ENCODE peak calls at places on chromosome 20, in six cellular contexts. C, X, M, P, D and N are unnamed samples.

GRCh38 chr20:40435146-40435545 is 253.9 kb downstream of the MAFB start:
- DNase-seq in C (no peak), X (peak), M (no peak), P (no peak), D (no peak), N (no peak)

GRCh38 chr20:23318347-23318746 is 32.2 kb upstream of the NXT1 start:
- DNase-seq in C (no peak), X (no peak), M (no peak), P (no peak), D (no peak), N (no peak)

GRCh38 chr20:58131111-58131510 is 97.3 kb downstream of the ANKRD60 start:
- DNase-seq in C (no peak), X (peak), M (no peak), P (peak), D (peak), N (no peak)

GRCh38 chr20:62893700-62894099 is 32.1 kb upstream of the TCFL5 start:
- DNase-seq in C (no peak), X (no peak), M (no peak), P (no peak), D (no peak), N (peak)

GRCh38 chr20:50285376-50286173 is 94.9 kb downstream of the CEBPB start:
- DNase-seq in C (peak), X (no peak), M (no peak), P (no peak), D (no peak), N (no peak)

GRCh38 chr20:33282991-33283555 is at the start of gene BPIFB1:
- DNase-seq in C (no peak), X (no peak), M (no peak), P (peak), D (no peak), N (peak)

GRCh38 chr20:58086763-58087566 is 141.5 kb downstream of the ANKRD60 start:
- DNase-seq in C (peak), X (no peak), M (peak), P (peak), D (peak), N (peak)

GRCh38 chr20:2397595-2398145 is 17.0 kb downstream of the TGM6 start:
- DNase-seq in C (no peak), X (no peak), M (no peak), P (no peak), D (no peak), N (peak)

GRCh38 chr20:45104786-45105185 is 3.9 kb upstream of the KCNS1 start:
- DNase-seq in C (peak), X (no peak), M (peak), P (no peak), D (no peak), N (no peak)

GRCh38 chr20:7976015-7976414 is 35.8 kb upstream of the HAO1 start:
- DNase-seq in C (peak), X (no peak), M (no peak), P (no peak), D (no peak), N (no peak)

GRCh38 chr20:36465109-36466080 is 75.9 kb upstream of the MYL9 start:
- DNase-seq in C (peak), X (no peak), M (no peak), P (peak), D (no peak), N (peak)

GRCh38 chr20:35952480-35953410 is 1.6 kb downstream of the SCAND1 start:
- DNase-seq in C (peak), X (no peak), M (no peak), P (no peak), D (no peak), N (no peak)

GRCh38 chr20:51036226-51036625 is 13.3 kb upstream of the KCNG1 start:
- DNase-seq in C (no peak), X (no peak), M (no peak), P (no peak), D (no peak), N (no peak)

GRCh38 chr20:56788041-56788670 is 159.1 kb downstream of the TFAP2C start:
- DNase-seq in C (peak), X (no peak), M (no peak), P (no peak), D (no peak), N (no peak)
- H3K27ac ChIP-seq in C (peak), X (peak), M (no peak), P (no peak), D (no peak), N (no peak)

DNA sequence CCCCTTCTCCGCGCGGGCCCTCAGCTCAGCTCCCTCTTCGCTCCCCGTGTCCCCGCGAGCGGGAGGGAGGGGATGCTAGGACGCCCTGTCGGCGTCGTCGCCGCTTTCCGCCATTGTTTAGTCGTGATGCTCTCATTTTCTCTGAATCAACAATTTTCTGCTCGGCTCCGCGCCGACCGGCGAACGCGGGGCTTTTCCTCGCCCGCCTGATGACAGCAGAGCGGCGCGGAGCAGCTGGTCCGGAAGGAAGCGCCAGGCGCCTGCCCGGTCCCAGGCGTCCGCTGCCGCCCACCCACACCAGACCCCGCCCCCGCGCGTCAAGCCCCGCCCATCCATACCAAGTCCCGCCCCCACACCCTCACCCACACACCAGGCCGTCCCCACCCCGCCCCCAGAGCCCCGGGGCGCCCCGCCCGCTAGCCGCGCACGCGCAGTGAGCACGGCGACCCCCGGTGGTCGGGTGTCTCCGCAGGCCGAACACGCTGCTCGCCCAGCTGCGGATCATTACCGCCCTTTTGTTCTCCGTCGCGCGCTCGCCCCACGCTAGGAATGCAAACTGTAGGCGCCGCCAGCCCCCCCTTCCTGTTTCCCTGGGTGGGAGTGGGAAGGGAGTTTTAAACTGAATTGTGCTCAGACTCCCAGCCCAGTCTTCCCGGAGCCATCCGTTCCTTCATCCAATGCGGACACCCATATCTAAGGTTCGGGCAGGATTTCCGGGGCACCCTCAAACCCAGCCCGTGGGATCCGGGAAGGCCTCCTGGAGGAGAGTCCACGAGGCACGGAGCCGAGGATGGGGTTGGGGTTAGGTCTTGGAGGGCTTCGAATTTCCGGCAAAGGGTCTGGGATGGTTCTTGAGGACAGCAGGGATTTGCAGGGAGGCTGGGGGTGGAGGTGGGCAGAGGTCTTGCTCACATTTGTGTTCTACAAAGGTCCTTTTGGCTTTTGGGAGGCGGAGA is 49.8 kb upstream of the SLC32A1 start:
- DNase-seq in C (peak), X (no peak), M (peak), P (peak), D (peak), N (peak)
- H3K27ac ChIP-seq in C (no peak), X (no peak), M (no peak), P (no peak), D (no peak), N (no peak)

GRCh38 chr20:64057628-64058498 is 5.1 kb upstream of the TCEA2 start:
- DNase-seq in C (peak), X (no peak), M (peak), P (peak), D (no peak), N (peak)

GRCh38 chr20:64056639-64056888 is 6.4 kb upstream of the TCEA2 start:
- DNase-seq in C (no peak), X (no peak), M (no peak), P (no peak), D (no peak), N (no peak)

GRCh38 chr20:64056889-64057627 is 5.9 kb upstream of the TCEA2 start:
- DNase-seq in C (no peak), X (no peak), M (no peak), P (no peak), D (no peak), N (peak)

GRCh38 chr20:64055396-64055892 is 6.0 kb upstream of the SOX18 start:
- DNase-seq in C (no peak), X (no peak), M (no peak), P (no peak), D (no peak), N (no peak)

DNA sequence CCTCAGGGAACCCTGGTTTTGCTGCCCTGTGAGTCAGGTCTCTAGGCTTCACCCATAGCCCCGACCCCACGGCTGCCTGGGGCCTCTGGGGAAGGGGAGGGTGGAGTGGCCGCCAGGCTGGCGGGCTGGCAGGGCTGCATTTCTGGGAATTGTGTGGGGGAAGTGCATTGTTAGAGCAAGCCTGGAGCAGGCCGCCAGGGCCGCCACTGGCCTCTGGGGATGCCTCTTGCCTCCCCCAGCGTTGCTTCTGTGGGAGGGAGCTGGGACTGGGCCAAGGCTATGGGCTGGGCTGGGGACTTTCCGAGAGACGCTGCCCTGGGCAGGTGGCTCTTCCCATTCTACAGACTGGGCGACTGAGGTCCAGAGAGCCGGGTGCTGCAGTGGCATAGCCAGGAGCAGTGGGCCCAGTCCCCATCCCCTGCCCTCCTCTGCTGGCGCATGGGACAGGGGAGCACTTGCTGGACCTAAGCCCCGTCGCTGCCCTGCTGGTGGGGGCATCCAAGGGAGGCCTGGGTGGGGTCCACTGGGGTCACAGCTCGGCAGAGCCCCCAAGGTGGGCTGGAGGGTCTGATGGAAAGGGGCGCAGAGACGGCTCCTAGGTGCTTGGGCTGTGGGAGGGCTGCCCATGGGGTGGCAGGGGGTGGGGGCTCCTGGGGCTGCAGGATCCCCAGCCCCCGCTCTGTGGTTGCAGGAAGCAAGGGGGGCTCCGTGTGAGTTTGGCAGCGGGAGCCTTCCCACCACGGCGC is 6.6 kb upstream of the SOX18 start:
- DNase-seq in C (peak), X (no peak), M (no peak), P (no peak), D (no peak), N (peak)
- H3K27ac ChIP-seq in C (no peak), X (peak), M (no peak), P (no peak), D (no peak), N (no peak)

DNA sequence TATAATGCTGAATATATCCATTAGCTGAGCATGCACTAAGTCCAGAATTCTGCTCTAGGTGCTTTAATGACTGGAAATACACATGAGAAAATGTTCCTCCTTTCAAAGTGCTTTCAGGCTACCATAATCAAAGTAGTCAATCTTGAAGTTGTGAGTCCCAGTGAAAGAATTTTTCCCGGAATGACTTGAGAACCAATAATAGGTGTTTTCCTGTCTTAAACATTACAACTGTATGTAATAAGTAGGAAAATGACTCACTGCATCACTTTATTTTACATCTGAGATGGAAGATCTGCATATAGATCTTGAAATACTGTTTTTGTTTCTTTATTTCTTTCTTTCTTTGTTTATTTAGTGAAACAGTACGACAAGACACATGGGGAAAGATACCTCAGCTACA is 437.4 kb upstream of the JAG1 start:
- DNase-seq in C (peak), X (no peak), M (no peak), P (no peak), D (no peak), N (no peak)
- H3K27ac ChIP-seq in C (no peak), X (no peak), M (no peak), P (no peak), D (no peak), N (no peak)

DNA sequence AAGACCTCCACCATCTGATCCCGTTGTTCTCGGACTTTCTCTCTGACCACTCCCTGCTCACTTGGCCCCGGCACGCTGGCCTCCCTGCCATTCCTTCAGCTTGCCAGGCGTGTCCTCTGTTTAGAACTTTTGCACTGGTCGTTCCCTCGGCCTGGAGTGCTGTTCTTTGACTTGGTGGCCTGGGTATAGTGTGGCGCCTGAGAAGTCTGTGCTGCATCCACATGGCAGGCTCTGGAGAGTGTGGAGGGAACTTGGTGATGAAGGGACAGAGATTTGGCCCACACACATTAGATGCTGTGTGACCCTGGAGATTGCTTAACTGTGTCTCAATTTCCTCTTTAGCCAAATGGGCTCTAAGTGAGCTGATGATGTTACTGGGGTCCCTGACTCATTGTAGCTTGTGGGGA is 13.0 kb upstream of the TGM2 start:
- DNase-seq in C (peak), X (no peak), M (no peak), P (no peak), D (no peak), N (no peak)
- H3K27ac ChIP-seq in C (no peak), X (no peak), M (no peak), P (no peak), D (no peak), N (no peak)

GRCh38 chr20:52048365-52048764 is 143.2 kb downstream of the ZFP64 start:
- DNase-seq in C (no peak), X (no peak), M (no peak), P (peak), D (peak), N (peak)

GRCh38 chr20:52049001-52049731 is 142.4 kb downstream of the ZFP64 start:
- DNase-seq in C (peak), X (no peak), M (no peak), P (peak), D (peak), N (peak)

GRCh38 chr20:52056203-52057062 is 135.1 kb downstream of the ZFP64 start:
- DNase-seq in C (peak), X (no peak), M (no peak), P (no peak), D (no peak), N (no peak)

DNA sequence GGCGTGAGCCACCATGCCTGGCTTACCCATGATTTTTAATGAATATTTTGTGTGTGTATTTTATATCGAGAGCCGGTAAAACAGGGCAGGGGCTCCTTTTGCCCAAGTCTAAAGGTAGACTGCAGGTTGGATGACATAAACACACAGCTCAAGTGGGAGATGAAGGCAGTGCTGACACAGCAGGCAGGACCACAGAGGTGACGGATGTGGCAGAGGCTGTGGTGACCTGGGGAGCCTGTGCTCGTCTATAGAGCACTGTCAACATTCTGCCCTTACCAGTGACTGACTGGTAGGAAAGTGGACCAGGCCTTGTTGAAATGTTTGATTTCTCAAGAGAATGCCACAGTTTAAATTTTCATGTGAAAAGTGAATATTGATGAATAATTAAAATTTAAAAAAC is 137.5 kb downstream of the ZFP64 start:
- DNase-seq in C (no peak), X (no peak), M (peak), P (no peak), D (no peak), N (no peak)
- H3K27ac ChIP-seq in C (no peak), X (no peak), M (no peak), P (no peak), D (no peak), N (no peak)